ENCODE peak calls at places on chromosomes 12 and 14, in nine cellular contexts. One of them, this sample, is unnamed.

GRCh38 chr14:90288646-90289355 is 32.4 kb downstream of the PSMC1 start:
- DNase-seq in ovary: no peak
- DNase-seq in foreskin fibroblast: peak
- DNase-seq in HCT116: no peak
- DNase-seq in body of pancreas: no peak
- DNase-seq in endodermal cell: no peak
- DNase-seq in upper lobe of right lung: peak
- DNase-seq in progenitor cell of endocrine pancreas: no peak
- DNase-seq in activated CD8-positive, alpha-beta T cell treated with anti-CD3 and anti-CD28 coated beads for 36 hours: no peak
- DNase-seq in this sample: no peak

GRCh38 chr12:101743724-101744472 is 4.6 kb upstream of the SYCP3 start:
- DNase-seq in ovary: no peak
- DNase-seq in foreskin fibroblast: no peak
- DNase-seq in HCT116: no peak
- DNase-seq in body of pancreas: no peak
- DNase-seq in endodermal cell: no peak
- DNase-seq in upper lobe of right lung: no peak
- DNase-seq in progenitor cell of endocrine pancreas: no peak
- DNase-seq in activated CD8-positive, alpha-beta T cell treated with anti-CD3 and anti-CD28 coated beads for 36 hours: peak
- DNase-seq in this sample: peak

GRCh38 chr12:107684990-107685359 is 624 bp upstream of the PWP1 start:
- DNase-seq in ovary: no peak
- DNase-seq in foreskin fibroblast: peak
- DNase-seq in HCT116: peak
- DNase-seq in body of pancreas: peak
- DNase-seq in endodermal cell: peak
- DNase-seq in upper lobe of right lung: no peak
- DNase-seq in progenitor cell of endocrine pancreas: no peak
- DNase-seq in activated CD8-positive, alpha-beta T cell treated with anti-CD3 and anti-CD28 coated beads for 36 hours: peak
- DNase-seq in this sample: no peak

GRCh38 chr14:98834119-98834518 is 437.9 kb downstream of the BCL11B start:
- DNase-seq in ovary: no peak
- DNase-seq in foreskin fibroblast: no peak
- DNase-seq in HCT116: no peak
- DNase-seq in body of pancreas: no peak
- DNase-seq in endodermal cell: no peak
- DNase-seq in upper lobe of right lung: no peak
- DNase-seq in progenitor cell of endocrine pancreas: no peak
- DNase-seq in activated CD8-positive, alpha-beta T cell treated with anti-CD3 and anti-CD28 coated beads for 36 hours: no peak
- DNase-seq in this sample: no peak

GRCh38 chr12:40212566-40212965 is 12.2 kb upstream of the LRRK2 start:
- DNase-seq in ovary: no peak
- DNase-seq in foreskin fibroblast: no peak
- DNase-seq in HCT116: no peak
- DNase-seq in body of pancreas: no peak
- DNase-seq in endodermal cell: no peak
- DNase-seq in upper lobe of right lung: no peak
- DNase-seq in progenitor cell of endocrine pancreas: no peak
- DNase-seq in activated CD8-positive, alpha-beta T cell treated with anti-CD3 and anti-CD28 coated beads for 36 hours: no peak
- DNase-seq in this sample: no peak

GRCh38 chr14:55671641-55672040 is 91.6 kb downstream of the KTN1 start:
- DNase-seq in ovary: no peak
- DNase-seq in foreskin fibroblast: no peak
- DNase-seq in HCT116: no peak
- DNase-seq in body of pancreas: no peak
- DNase-seq in endodermal cell: no peak
- DNase-seq in upper lobe of right lung: no peak
- DNase-seq in progenitor cell of endocrine pancreas: no peak
- DNase-seq in activated CD8-positive, alpha-beta T cell treated with anti-CD3 and anti-CD28 coated beads for 36 hours: no peak
- DNase-seq in this sample: no peak

GRCh38 chr12:25388216-25388615 is 137.5 kb upstream of the KRAS start:
- DNase-seq in ovary: no peak
- DNase-seq in foreskin fibroblast: no peak
- DNase-seq in HCT116: no peak
- DNase-seq in body of pancreas: no peak
- DNase-seq in endodermal cell: no peak
- DNase-seq in upper lobe of right lung: no peak
- DNase-seq in progenitor cell of endocrine pancreas: no peak
- DNase-seq in activated CD8-positive, alpha-beta T cell treated with anti-CD3 and anti-CD28 coated beads for 36 hours: peak
- DNase-seq in this sample: peak

GRCh38 chr12:109785854-109786253 is 47.3 kb downstream of the TRPV4 start:
- DNase-seq in ovary: no peak
- DNase-seq in foreskin fibroblast: no peak
- DNase-seq in HCT116: no peak
- DNase-seq in body of pancreas: no peak
- DNase-seq in endodermal cell: no peak
- DNase-seq in upper lobe of right lung: no peak
- DNase-seq in progenitor cell of endocrine pancreas: no peak
- DNase-seq in activated CD8-positive, alpha-beta T cell treated with anti-CD3 and anti-CD28 coated beads for 36 hours: no peak
- DNase-seq in this sample: no peak

GRCh38 chr12:91923864-91924263 is 221.8 kb downstream of the BTG1 start:
- DNase-seq in ovary: no peak
- DNase-seq in foreskin fibroblast: no peak
- DNase-seq in HCT116: no peak
- DNase-seq in body of pancreas: no peak
- DNase-seq in endodermal cell: no peak
- DNase-seq in upper lobe of right lung: no peak
- DNase-seq in progenitor cell of endocrine pancreas: no peak
- DNase-seq in activated CD8-positive, alpha-beta T cell treated with anti-CD3 and anti-CD28 coated beads for 36 hours: no peak
- DNase-seq in this sample: no peak

GRCh38 chr14:61174395-61175386 is 106.4 kb downstream of the TMEM30B start:
- DNase-seq in ovary: no peak
- DNase-seq in foreskin fibroblast: peak
- DNase-seq in HCT116: no peak
- DNase-seq in body of pancreas: no peak
- DNase-seq in endodermal cell: peak
- DNase-seq in upper lobe of right lung: no peak
- DNase-seq in progenitor cell of endocrine pancreas: no peak
- DNase-seq in activated CD8-positive, alpha-beta T cell treated with anti-CD3 and anti-CD28 coated beads for 36 hours: no peak
- DNase-seq in this sample: no peak

GRCh38 chr14:101858791-101859537 is 97.5 kb downstream of the PPP2R5C start:
- DNase-seq in ovary: no peak
- DNase-seq in foreskin fibroblast: no peak
- DNase-seq in HCT116: no peak
- DNase-seq in body of pancreas: no peak
- DNase-seq in endodermal cell: no peak
- DNase-seq in upper lobe of right lung: no peak
- DNase-seq in progenitor cell of endocrine pancreas: no peak
- DNase-seq in activated CD8-positive, alpha-beta T cell treated with anti-CD3 and anti-CD28 coated beads for 36 hours: no peak
- DNase-seq in this sample: no peak

GRCh38 chr12:71152838-71153237 is 5.0 kb downstream of the TSPAN8 start:
- DNase-seq in ovary: no peak
- DNase-seq in foreskin fibroblast: no peak
- DNase-seq in HCT116: no peak
- DNase-seq in body of pancreas: no peak
- DNase-seq in endodermal cell: no peak
- DNase-seq in upper lobe of right lung: no peak
- DNase-seq in progenitor cell of endocrine pancreas: no peak
- DNase-seq in activated CD8-positive, alpha-beta T cell treated with anti-CD3 and anti-CD28 coated beads for 36 hours: no peak
- DNase-seq in this sample: no peak

GRCh38 chr14:72472845-72473244 is 421.1 kb downstream of the DPF3 start:
- DNase-seq in ovary: no peak
- DNase-seq in foreskin fibroblast: no peak
- DNase-seq in HCT116: peak
- DNase-seq in body of pancreas: no peak
- DNase-seq in endodermal cell: no peak
- DNase-seq in upper lobe of right lung: no peak
- DNase-seq in progenitor cell of endocrine pancreas: no peak
- DNase-seq in activated CD8-positive, alpha-beta T cell treated with anti-CD3 and anti-CD28 coated beads for 36 hours: no peak
- DNase-seq in this sample: no peak
- TF ChIP-seq CTCF in ovary: no peak
- TF ChIP-seq CTCF in foreskin fibroblast: no peak
- TF ChIP-seq CTCF in HCT116: peak
- TF ChIP-seq CTCF in body of pancreas: no peak
- TF ChIP-seq CTCF in endodermal cell: peak
- TF ChIP-seq CTCF in upper lobe of right lung: no peak
- TF ChIP-seq CTCF in progenitor cell of endocrine pancreas: peak
- TF ChIP-seq CTCF in activated CD8-positive, alpha-beta T cell treated with anti-CD3 and anti-CD28 coated beads for 36 hours: peak
- TF ChIP-seq CTCF in this sample: no peak

DNA sequence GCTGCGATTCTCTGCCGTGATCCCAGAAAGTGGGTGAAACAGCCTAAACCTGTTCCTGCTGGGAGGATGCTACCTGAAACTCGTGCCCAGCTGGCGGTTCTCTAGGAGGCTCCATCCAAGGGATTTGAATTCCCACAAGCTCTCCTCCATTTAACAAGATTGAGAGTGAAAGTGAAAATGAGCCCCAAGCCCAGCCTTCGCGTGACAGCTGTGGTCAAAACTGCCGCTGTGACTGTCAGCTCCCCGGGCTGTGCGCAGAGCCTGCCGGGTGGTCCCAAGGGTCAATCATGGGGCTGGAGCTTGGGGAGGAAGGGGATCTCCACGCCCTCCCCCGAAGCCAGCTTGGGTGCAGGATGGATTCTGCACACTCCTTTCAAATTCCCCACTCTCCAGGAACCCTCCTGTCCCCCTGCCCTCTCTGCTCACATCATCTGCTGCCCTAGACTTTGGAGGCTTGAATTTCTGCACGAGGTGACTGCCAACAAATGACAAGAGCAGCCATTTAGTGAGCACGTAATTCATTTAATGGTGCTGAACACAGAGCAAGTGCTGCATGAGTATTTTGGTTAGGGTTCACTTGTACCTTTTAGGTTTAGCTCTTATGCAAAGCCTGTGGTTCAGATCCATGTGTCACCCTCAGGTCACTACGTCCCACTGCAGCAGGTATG is 5.3 kb downstream of the ASB2 start:
- DNase-seq in ovary: no peak
- DNase-seq in foreskin fibroblast: no peak
- DNase-seq in HCT116: no peak
- DNase-seq in body of pancreas: no peak
- DNase-seq in endodermal cell: no peak
- DNase-seq in upper lobe of right lung: no peak
- DNase-seq in progenitor cell of endocrine pancreas: no peak
- DNase-seq in activated CD8-positive, alpha-beta T cell treated with anti-CD3 and anti-CD28 coated beads for 36 hours: peak
- DNase-seq in this sample: peak
- TF ChIP-seq CTCF in ovary: no peak
- TF ChIP-seq CTCF in foreskin fibroblast: no peak
- TF ChIP-seq CTCF in HCT116: no peak
- TF ChIP-seq CTCF in body of pancreas: peak
- TF ChIP-seq CTCF in endodermal cell: peak
- TF ChIP-seq CTCF in upper lobe of right lung: no peak
- TF ChIP-seq CTCF in progenitor cell of endocrine pancreas: no peak
- TF ChIP-seq CTCF in activated CD8-positive, alpha-beta T cell treated with anti-CD3 and anti-CD28 coated beads for 36 hours: peak
- TF ChIP-seq CTCF in this sample: no peak

DNA sequence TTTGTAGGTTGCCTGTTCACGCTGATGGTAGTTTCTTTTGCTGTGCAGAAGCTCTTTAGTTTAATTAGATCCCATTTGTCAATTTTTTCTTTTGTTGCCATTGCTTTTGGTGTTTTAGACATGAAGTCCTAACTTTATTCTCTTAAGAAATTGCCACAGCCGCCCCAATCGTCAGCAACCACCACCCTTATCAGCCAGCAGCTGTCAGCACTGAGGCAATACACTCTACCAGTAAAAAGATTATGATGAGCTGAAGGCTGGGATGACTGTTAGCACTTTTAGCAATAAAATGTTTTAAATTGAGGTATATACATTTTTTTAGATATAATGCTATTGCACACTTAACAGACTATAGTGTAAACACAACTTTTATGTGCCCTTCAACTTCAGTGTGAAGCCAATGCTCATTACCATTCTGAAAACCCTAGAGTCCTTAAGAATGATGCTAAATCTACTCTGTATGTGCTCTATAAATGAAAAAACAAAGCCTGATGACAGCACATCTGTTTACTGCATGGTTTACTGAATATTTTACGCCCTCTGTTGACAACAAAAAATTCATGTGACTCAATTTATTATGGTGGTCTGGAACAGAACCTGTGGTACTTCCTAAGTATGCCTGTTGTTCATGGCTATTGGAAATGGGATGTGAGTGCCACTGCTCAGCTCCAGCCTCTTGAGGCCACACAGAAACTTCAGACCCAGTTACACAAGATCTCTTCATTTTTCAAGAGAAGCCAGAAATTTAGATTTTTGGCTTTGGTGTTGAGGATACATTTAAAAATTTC is 197.4 kb downstream of the DUSP6 start:
- DNase-seq in ovary: no peak
- DNase-seq in foreskin fibroblast: no peak
- DNase-seq in HCT116: no peak
- DNase-seq in body of pancreas: no peak
- DNase-seq in endodermal cell: no peak
- DNase-seq in upper lobe of right lung: no peak
- DNase-seq in progenitor cell of endocrine pancreas: no peak
- DNase-seq in activated CD8-positive, alpha-beta T cell treated with anti-CD3 and anti-CD28 coated beads for 36 hours: no peak
- DNase-seq in this sample: no peak
- TF ChIP-seq CTCF in ovary: no peak
- TF ChIP-seq CTCF in foreskin fibroblast: no peak
- TF ChIP-seq CTCF in HCT116: no peak
- TF ChIP-seq CTCF in body of pancreas: no peak
- TF ChIP-seq CTCF in endodermal cell: peak
- TF ChIP-seq CTCF in upper lobe of right lung: peak
- TF ChIP-seq CTCF in progenitor cell of endocrine pancreas: no peak
- TF ChIP-seq CTCF in activated CD8-positive, alpha-beta T cell treated with anti-CD3 and anti-CD28 coated beads for 36 hours: no peak
- TF ChIP-seq CTCF in this sample: no peak

DNA sequence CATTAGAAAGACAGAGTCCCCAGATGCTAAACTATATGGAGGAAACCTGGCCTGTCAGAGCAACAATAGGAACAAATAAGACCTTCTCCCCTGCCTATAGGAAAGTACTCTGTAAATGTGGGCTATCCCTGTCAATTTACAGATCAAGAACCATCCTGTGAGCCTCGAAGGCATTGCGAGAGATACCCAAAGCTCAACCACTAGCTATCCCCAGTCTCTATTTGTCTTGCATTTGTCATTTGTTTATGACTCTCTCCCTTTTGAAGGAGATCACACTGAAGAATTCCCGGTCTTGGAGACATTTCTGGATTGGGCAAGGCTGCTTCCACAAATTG is 42.7 kb upstream of the DHRS4 start:
- DNase-seq in ovary: no peak
- DNase-seq in foreskin fibroblast: no peak
- DNase-seq in HCT116: no peak
- DNase-seq in body of pancreas: no peak
- DNase-seq in endodermal cell: no peak
- DNase-seq in upper lobe of right lung: no peak
- DNase-seq in progenitor cell of endocrine pancreas: no peak
- DNase-seq in activated CD8-positive, alpha-beta T cell treated with anti-CD3 and anti-CD28 coated beads for 36 hours: no peak
- DNase-seq in this sample: no peak
- TF ChIP-seq CTCF in ovary: no peak
- TF ChIP-seq CTCF in foreskin fibroblast: no peak
- TF ChIP-seq CTCF in HCT116: no peak
- TF ChIP-seq CTCF in body of pancreas: no peak
- TF ChIP-seq CTCF in endodermal cell: no peak
- TF ChIP-seq CTCF in upper lobe of right lung: no peak
- TF ChIP-seq CTCF in progenitor cell of endocrine pancreas: no peak
- TF ChIP-seq CTCF in activated CD8-positive, alpha-beta T cell treated with anti-CD3 and anti-CD28 coated beads for 36 hours: peak
- TF ChIP-seq CTCF in this sample: no peak

This sample was measured in GM13976.